ENCODE peak calls at places on chromosome 16, in five cellular contexts. Z is HepG2, Y is H1, N is GM12878, R is K562. M is an unnamed sample.

GRCh38 chr16:63890072-63890471 is 1231.8 kb downstream of the CDH11 start:
- DNase-seq in N (no peak), Z (no peak), Y (no peak), R (no peak), M (no peak)

GRCh38 chr16:73213761-73214480 is 166.0 kb upstream of the ZFHX3 start:
- DNase-seq in N (no peak), R (no peak), Z (no peak), Y (no peak), M (no peak)

GRCh38 chr16:65500007-65500406 is 378.1 kb upstream of the CDH11 start:
- DNase-seq in N (no peak), Z (no peak), Y (no peak), R (no peak), M (no peak)

GRCh38 chr16:17211797-17212196 is 259.0 kb downstream of the XYLT1 start:
- DNase-seq in N (no peak), Y (no peak), R (peak), Z (peak), M (peak)

GRCh38 chr16:66474750-66475199 is 47.7 kb downstream of the BEAN1 start:
- DNase-seq in Y (no peak), Z (no peak), R (no peak), N (peak), M (no peak)

GRCh38 chr16:56606071-56606687 is 2.2 kb upstream of the MT2A start:
- DNase-seq in Z (no peak), N (no peak), R (no peak), Y (no peak), M (peak)

GRCh38 chr16:8959921-8960787 is 3.6 kb downstream of the USP7 start:
- DNase-seq in N (no peak), R (no peak), Z (peak), Y (no peak), M (no peak)

GRCh38 chr16:10982430-10983174 is 38.2 kb downstream of the CLEC16A start:
- DNase-seq in N (no peak), Z (no peak), Y (no peak), R (no peak), M (no peak)

GRCh38 chr16:78091419-78091818 is 8.0 kb upstream of the WWOX start:
- DNase-seq in N (no peak), Z (no peak), R (no peak), Y (no peak), M (no peak)

GRCh38 chr16:75070055-75070841 is 46.3 kb downstream of the LDHD start:
- DNase-seq in Y (no peak), Z (peak), R (peak), N (no peak), M (no peak)

GRCh38 chr16:22161401-22161800 is 905 bp upstream of the SDR42E2 start:
- DNase-seq in R (no peak), Y (no peak), N (no peak), Z (no peak), M (no peak)

GRCh38 chr16:1188781-1189189 is 35.9 kb downstream of the CACNA1H start:
- DNase-seq in Z (no peak), N (no peak), R (peak), Y (peak), M (no peak)

GRCh38 chr16:86219655-86220445 is 290.5 kb upstream of the FOXF1 start:
- DNase-seq in Z (no peak), R (no peak), N (no peak), Y (no peak), M (no peak)

GRCh38 chr16:81003610-81004460 is 2.9 kb downstream of the CMC2 start:
- DNase-seq in Z (no peak), R (no peak), Y (no peak), N (no peak), M (no peak)

GRCh38 chr16:67481561-67482259 is 753 bp upstream of the ATP6V0D1 start:
- DNase-seq in Z (peak), N (no peak), Y (no peak), R (peak), M (no peak)

GRCh38 chr16:69131167-69131748 is 1.1 kb downstream of the CHTF8 start:
- DNase-seq in Z (no peak), R (peak), Y (no peak), N (no peak), M (no peak)

GRCh38 chr16:10770907-10771306 is 27.3 kb downstream of the NUBP1 start:
- DNase-seq in Z (no peak), R (no peak), N (no peak), Y (no peak), M (no peak)

GRCh38 chr16:85626191-85626951 is 13.2 kb downstream of the GSE1 start:
- DNase-seq in N (no peak), Y (no peak), Z (no peak), R (no peak), M (no peak)

GRCh38 chr16:10039220-10040096 is 142.8 kb downstream of the GRIN2A start:
- DNase-seq in N (no peak), Y (no peak), R (no peak), Z (no peak), M (no peak)

GRCh38 chr16:88284626-88285513 is 97.9 kb upstream of the ZNF469 start:
- DNase-seq in N (no peak), Y (no peak), R (no peak), Z (no peak), M (no peak)

GRCh38 chr16:844638-845348 is 44.3 kb upstream of the GNG13 start:
- DNase-seq in Z (no peak), Y (no peak), R (no peak), N (no peak), M (no peak)

GRCh38 chr16:59192551-59193199 is 458.6 kb upstream of the GOT2 start:
- DNase-seq in Z (peak), Y (no peak), R (peak), N (no peak), M (no peak)

GRCh38 chr16:84726670-84727467 is 27.1 kb downstream of the USP10 start:
- DNase-seq in N (peak), Y (no peak), Z (peak), R (no peak), M (no peak)

GRCh38 chr16:25896412-25896811 is 204.7 kb downstream of the HS3ST4 start:
- DNase-seq in Y (no peak), N (no peak), R (no peak), Z (no peak), M (no peak)

GRCh38 chr16:58843675-58844074 is 109.6 kb upstream of the GOT2 start:
- DNase-seq in Z (peak), Y (no peak), N (peak), R (peak), M (peak)

GRCh38 chr16:11792404-11793260 is 4.4 kb downstream of the ZC3H7A start:
- DNase-seq in Y (no peak), N (no peak), Z (peak), R (no peak), M (no peak)

GRCh38 chr16:87165885-87166284 is 151.3 kb downstream of the C16orf95 start:
- DNase-seq in Z (no peak), Y (no peak), R (no peak), N (no peak), M (no peak)

GRCh38 chr16:10318798-10319500 is 66.9 kb upstream of the ATF7IP2 start:
- DNase-seq in N (no peak), R (no peak), Z (peak), Y (no peak), M (no peak)

GRCh38 chr16:65176603-65177002 is 54.7 kb upstream of the CDH11 start:
- DNase-seq in R (no peak), Z (no peak), N (no peak), Y (no peak), M (no peak)

GRCh38 chr16:71229344-71229743 is 1.2 kb downstream of the HYDIN start:
- DNase-seq in Z (no peak), Y (no peak), N (no peak), R (no peak), M (no peak)

GRCh38 chr16:64952177-64952576 is 169.7 kb downstream of the CDH11 start:
- DNase-seq in N (no peak), Y (no peak), R (no peak), Z (no peak), M (no peak)

GRCh38 chr16:69444873-69445517 is 20.6 kb downstream of the CYB5B start:
- DNase-seq in R (no peak), N (no peak), Y (no peak), Z (no peak), M (no peak)

GRCh38 chr16:86396918-86397317 is 113.4 kb upstream of the FOXF1 start:
- DNase-seq in Z (no peak), R (no peak), N (no peak), Y (no peak), M (peak)

GRCh38 chr16:46765050-46765449 is 16.9 kb upstream of the MYLK3 start:
- DNase-seq in Z (no peak), Y (no peak), N (no peak), R (no peak), M (no peak)

GRCh38 chr16:65832679-65833078 is 533.8 kb upstream of the CDH5 start:
- DNase-seq in Y (no peak), Z (no peak), N (no peak), R (peak), M (no peak)

GRCh38 chr16:88479795-88480760 is 27.0 kb downstream of the ZFPM1 start:
- DNase-seq in R (no peak), Y (no peak), Z (no peak), N (no peak), M (no peak)

GRCh38 chr16:6864670-6865069 is 468.0 kb upstream of the RBFOX1 start:
- DNase-seq in Y (no peak), Z (no peak), N (no peak), R (no peak), M (no peak)

GRCh38 chr16:19167710-19168172 is 299 bp upstream of the SYT17 start:
- DNase-seq in Z (peak), N (no peak), R (peak), Y (peak), M (peak)

DNA sequence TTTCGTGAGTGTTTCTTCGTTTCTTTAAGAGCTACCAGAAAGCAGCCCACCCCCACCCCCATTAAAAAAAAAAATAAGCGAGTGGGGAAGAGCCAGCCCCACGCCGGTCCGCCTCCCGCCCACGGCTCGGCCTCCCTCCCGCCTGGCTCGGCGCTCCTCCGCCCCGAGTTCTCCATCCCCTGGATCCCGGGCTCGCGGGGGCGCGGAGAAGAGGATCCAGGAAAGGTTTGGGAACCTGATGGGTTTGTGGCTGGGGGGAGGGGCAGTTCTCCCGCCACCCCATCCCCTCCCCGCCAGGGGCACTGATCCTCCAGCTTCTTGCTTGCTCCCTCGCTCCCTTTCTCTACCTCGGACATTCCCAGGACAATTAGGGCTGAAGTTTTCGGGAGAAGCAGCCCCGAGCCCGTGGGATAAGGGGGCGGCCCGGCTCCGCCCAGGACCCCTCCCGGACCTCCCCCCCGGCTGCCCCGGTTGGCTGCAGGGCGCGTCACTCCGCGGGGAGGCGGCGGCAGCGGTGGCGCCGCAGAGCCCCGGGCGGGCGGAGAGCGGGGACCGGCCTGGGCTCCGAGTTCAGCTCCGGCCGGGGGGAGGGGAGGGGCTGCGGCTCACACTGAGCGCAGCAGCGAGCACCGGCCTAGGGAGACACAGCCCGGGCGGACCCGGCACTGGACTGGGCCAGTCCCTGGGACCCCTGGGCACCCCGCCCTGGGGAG is 1.0 kb upstream of the SALL1 start:
- DNase-seq in N (no peak), Z (peak), Y (peak), R (no peak), M (no peak)
- TF ChIP-seq EZH2 in N (no peak), Z (no peak), Y (no peak), R (no peak), M (no peak)

GRCh38 chr16:50847166-50847565 is 105.3 kb downstream of the CYLD start:
- DNase-seq in R (no peak), Z (no peak), Y (no peak), N (no peak), M (no peak)

GRCh38 chr16:50846511-50846910 is 104.6 kb downstream of the CYLD start:
- DNase-seq in R (no peak), Z (no peak), N (no peak), Y (no peak), M (no peak)

GRCh38 chr16:50844840-50845239 is 103.0 kb downstream of the CYLD start:
- DNase-seq in N (no peak), R (no peak), Y (no peak), Z (no peak), M (no peak)

GRCh38 chr16:50845296-50845695 is 103.4 kb downstream of the CYLD start:
- DNase-seq in N (no peak), Y (no peak), R (no peak), Z (no peak), M (no peak)

GRCh38 chr16:50848755-50849514 is 107.0 kb downstream of the CYLD start:
- DNase-seq in Z (no peak), Y (no peak), R (no peak), N (no peak), M (no peak)
- TF ChIP-seq ATF3 in Z (no peak), Y (no peak), R (no peak), N (no peak), M (no peak)

GRCh38 chr16:30367349-30368009 is 2.8 kb downstream of the TBC1D10B start:
- DNase-seq in Y (no peak), R (no peak), Z (no peak), N (no peak), M (no peak)
- H3K4me3 ChIP-seq in Y (no peak), R (peak), Z (peak), N (peak), M (no peak)

GRCh38 chr16:52545544-52546262 is 1.2 kb downstream of the TOX3 start:
- DNase-seq in R (no peak), N (no peak), Z (no peak), Y (no peak), M (no peak)
- TF ChIP-seq EZH2 in R (no peak), N (no peak), Z (no peak), Y (no peak), M (no peak)